ENCODE peak calls at places on chromosomes 2 and 18, in five cellular contexts. H is AG04449, X is PC-3, K is NB4, I is small intestine. J is an unnamed sample.

GRCh38 chr18:45951021-45951714 is 16.0 kb downstream of the EPG5 start:
- DNase-seq in K (peak), X (peak), I (no peak), H (peak), J (no peak)

GRCh38 chr2:10229462-10230099 is 73.1 kb upstream of the HPCAL1 start:
- DNase-seq in X (no peak), H (no peak), K (no peak), I (no peak), J (no peak)

GRCh38 chr18:79123948-79124347 is 54.8 kb downstream of the ATP9B start:
- DNase-seq in X (peak), H (no peak), I (no peak), K (peak), J (no peak)

GRCh38 chr2:173414823-173415322 is 60.2 kb downstream of the CDCA7 start:
- DNase-seq in H (no peak), K (no peak), I (no peak), X (peak), J (peak)

GRCh38 chr2:18991177-18992168 is 366.9 kb downstream of the OSR1 start:
- DNase-seq in I (peak), H (peak), X (peak), K (no peak), J (no peak)

GRCh38 chr2:26495705-26496271 is 17.9 kb upstream of the OTOF start:
- DNase-seq in H (no peak), X (no peak), I (no peak), K (no peak), J (peak)

GRCh38 chr18:74215863-74216262 is 67.5 kb downstream of the TIMM21 start:
- DNase-seq in X (no peak), K (no peak), I (no peak), H (no peak), J (no peak)

GRCh38 chr2:221025397-221025796 is 546.7 kb downstream of the EPHA4 start:
- DNase-seq in I (no peak), H (no peak), K (no peak), X (peak), J (peak)

GRCh38 chr2:54903736-54904554 is 146.3 kb downstream of the RTN4 start:
- DNase-seq in K (peak), X (peak), I (peak), H (peak), J (peak)

GRCh38 chr2:218832520-218832919 is 917 bp upstream of the PRKAG3 start:
- DNase-seq in I (no peak), K (no peak), H (no peak), X (peak), J (no peak)

GRCh38 chr2:16018277-16019059 is 78.1 kb downstream of the MYCN start:
- DNase-seq in I (no peak), X (no peak), H (no peak), K (no peak), J (no peak)
- H3K4me3 ChIP-seq in I (no peak), X (no peak), H (no peak), K (no peak), J (no peak)

GRCh38 chr18:35392375-35392774 is 15.2 kb upstream of the ZNF396 start:
- DNase-seq in H (no peak), X (no peak), I (no peak), K (no peak), J (no peak)

GRCh38 chr18:35393716-35394115 is 16.6 kb upstream of the ZNF396 start:
- DNase-seq in K (no peak), I (no peak), H (no peak), X (no peak), J (no peak)

DNA sequence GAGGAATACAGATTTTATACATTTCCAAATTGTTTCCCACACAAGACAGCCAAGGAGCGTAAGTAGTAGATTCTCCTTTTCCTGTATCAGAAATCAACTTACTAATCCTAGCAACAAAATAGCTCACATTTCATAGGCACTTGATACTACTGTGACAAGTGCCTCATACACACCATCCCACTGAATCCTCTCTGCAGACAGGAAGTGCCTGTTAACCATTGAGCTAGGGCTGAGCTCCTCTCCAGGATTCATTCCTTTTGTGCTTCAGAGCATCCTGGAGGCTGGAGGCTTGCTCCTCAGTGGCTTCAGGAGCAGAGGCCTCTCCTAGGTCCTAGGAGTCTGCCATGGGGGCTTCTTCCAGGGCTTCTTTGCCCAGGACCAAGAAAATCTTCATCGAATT is 20.8 kb upstream of the ZNF396 start:
- DNase-seq in X (no peak), H (no peak), I (no peak), K (no peak), J (no peak)
- H3K4me3 ChIP-seq in X (no peak), H (no peak), I (no peak), K (no peak), J (no peak)

DNA sequence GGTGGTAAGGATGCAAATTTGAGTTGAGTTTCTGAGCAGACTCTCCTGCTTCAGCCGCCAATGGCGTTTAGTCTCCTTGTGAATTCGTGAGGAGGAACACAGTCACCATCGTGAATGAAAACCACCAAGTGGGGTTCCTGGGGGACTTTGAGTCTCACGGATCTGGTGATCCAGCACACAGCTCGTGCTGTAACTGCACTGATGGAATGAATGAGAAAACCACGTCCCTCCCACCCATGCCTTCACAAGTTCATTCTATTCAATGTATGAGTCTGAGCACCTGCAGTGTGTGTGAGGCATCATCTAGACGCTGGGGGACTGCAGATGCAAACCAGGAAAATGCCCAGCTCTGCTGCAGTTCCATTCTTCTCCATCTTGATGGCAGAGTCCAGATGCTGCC is 127.9 kb downstream of the PIEZO2 start:
- DNase-seq in I (no peak), H (no peak), K (no peak), X (no peak), J (no peak)
- H3K4me3 ChIP-seq in I (no peak), H (no peak), K (no peak), X (no peak), J (no peak)

GRCh38 chr2:46971914-46972313 is 56.3 kb upstream of the MCFD2 start:
- DNase-seq in H (no peak), I (no peak), K (no peak), X (no peak), J (no peak)
- H3K4me3 ChIP-seq in H (no peak), I (no peak), K (no peak), X (no peak), J (no peak)

J was measured in kidney epithelial cell.